ENCODE peak calls at places on chromosomes 4 and X, in ten cellular contexts. W is stimulated activated CD4-positive, alpha-beta T cell treated with anti-CD3 and anti-CD28 coated beads, Interleukin-15, amount 100 ng/mL, for 1 hour; U is T-cell; L is NCI-H1092 treated with DMSO at 0.1 percent for 48 hours; S is GDM1; X is ecto neural progenitor cell; H is CD4-positive, alpha-beta T cell; G is left ventricle myocardium inferior; D is NAMALWA; V is tibial artery. M is an unnamed sample.

GRCh38 chrX:16882702-16883486 is 12.7 kb upstream of the RBBP7 start:
- DNase-seq in W (peak), U (peak), L (peak), S (peak), X (peak), H (peak), G (peak), D (peak), V (peak), M (peak)

GRCh38 chr4:118967393-118967792 is 78.7 kb downstream of the SYNPO2 start:
- DNase-seq in W (no peak), U (no peak), L (no peak), S (no peak), X (no peak), H (no peak), G (no peak), D (no peak), V (peak), M (no peak)

GRCh38 chr4:20490734-20491133 is 209.5 kb upstream of the PACRGL start:
- DNase-seq in W (no peak), U (no peak), L (no peak), S (no peak), X (no peak), H (no peak), G (no peak), D (no peak), V (no peak), M (no peak)

GRCh38 chr4:156870166-156870565 is 101.4 kb downstream of the PDGFC start:
- DNase-seq in W (no peak), U (no peak), L (no peak), S (no peak), X (no peak), H (no peak), G (no peak), D (no peak), V (no peak), M (no peak)

GRCh38 chrX:80388206-80388605 is 32.0 kb upstream of the TENT5D start:
- DNase-seq in W (no peak), U (no peak), L (no peak), S (no peak), X (no peak), H (no peak), G (no peak), D (no peak), V (no peak), M (no peak)

GRCh38 chr4:183424109-183424751 is 20.2 kb upstream of the CDKN2AIP start:
- DNase-seq in W (no peak), U (no peak), L (no peak), S (no peak), X (no peak), H (no peak), G (no peak), D (no peak), V (no peak), M (no peak)

GRCh38 chrX:75115707-75116413 is 40.2 kb downstream of the ABCB7 start:
- DNase-seq in W (no peak), U (no peak), L (no peak), S (no peak), X (no peak), H (no peak), G (no peak), D (no peak), V (no peak), M (no peak)

GRCh38 chrX:14476169-14476568 is 53.2 kb upstream of the GLRA2 start:
- DNase-seq in W (no peak), U (no peak), L (peak), S (no peak), X (no peak), H (no peak), G (no peak), D (no peak), V (no peak), M (no peak)

GRCh38 chr4:186347743-186348142 is 81.8 kb downstream of the F11 start:
- DNase-seq in W (no peak), U (no peak), L (no peak), S (no peak), X (no peak), H (no peak), G (no peak), D (no peak), V (no peak), M (no peak)

GRCh38 chr4:7414736-7415510 is 19.8 kb downstream of the PSAPL1 start:
- DNase-seq in W (no peak), U (no peak), L (no peak), S (no peak), X (no peak), H (no peak), G (no peak), D (no peak), V (peak), M (no peak)

GRCh38 chr4:152594981-152595916 is 59.4 kb upstream of the FBXW7 start:
- DNase-seq in W (no peak), U (no peak), L (peak), S (no peak), X (no peak), H (no peak), G (no peak), D (peak), V (no peak), M (no peak)

GRCh38 chrX:65463550-65463949 is 71.0 kb downstream of the LAS1L start:
- DNase-seq in W (no peak), U (no peak), L (no peak), S (no peak), X (no peak), H (no peak), G (no peak), D (no peak), V (no peak), M (no peak)

GRCh38 chr4:168334053-168334452 is 15.5 kb upstream of the DDX60 start:
- DNase-seq in W (no peak), U (no peak), L (no peak), S (no peak), X (no peak), H (no peak), G (no peak), D (no peak), V (no peak), M (no peak)

GRCh38 chrX:2875136-2875481 is 46.4 kb downstream of the GYG2 start:
- DNase-seq in W (no peak), U (no peak), L (no peak), S (no peak), X (no peak), H (no peak), G (no peak), D (no peak), V (no peak), M (no peak)

GRCh38 chr4:186227221-186227620 is at the start of gene KLKB1:
- DNase-seq in W (no peak), U (no peak), L (peak), S (no peak), X (no peak), H (no peak), G (no peak), D (no peak), V (no peak), M (no peak)

M was measured in GM12892.